ENCODE peak calls at places on chromosomes 2 and 18, in seven cellular contexts. G is colonic mucosa, P is body of pancreas, T is adrenal gland, A is uterus, R is pancreas, S is tibial artery. K is an unnamed sample. For H3K4me1, the result is how much of the 10 kb centered on the place peaks cover.

GRCh38 chr2:240402566-240403295 is 32.7 kb upstream of the GPC1 start:
- DNase-seq in G (no peak), S (peak), A (no peak), T (no peak), R (no peak), P (no peak), K (no peak)

GRCh38 chr18:47969851-47970250 is 39.4 kb upstream of the SMAD2 start:
- DNase-seq in G (no peak), A (no peak), T (no peak), S (no peak), R (no peak), P (no peak), K (no peak)

GRCh38 chr2:869894-870293 is 80.8 kb upstream of the SNTG2 start:
- DNase-seq in T (no peak), S (no peak), G (no peak), P (no peak), A (no peak), R (no peak), K (no peak)

GRCh38 chr2:144944506-144945230 is 424.7 kb upstream of the ZEB2 start:
- DNase-seq in T (no peak), R (no peak), P (no peak), S (no peak), G (no peak), A (no peak), K (no peak)

GRCh38 chr2:200931227-200931626 is 32.2 kb downstream of the ORC2 start:
- DNase-seq in T (no peak), P (no peak), S (no peak), G (no peak), A (no peak), R (no peak), K (no peak)

GRCh38 chr18:24018299-24018910 is 3.9 kb downstream of the TTC39C start:
- DNase-seq in A (no peak), R (no peak), G (no peak), T (no peak), S (no peak), P (no peak), K (no peak)

GRCh38 chr2:100071350-100072043 is 70.9 kb downstream of the AFF3 start:
- DNase-seq in S (no peak), P (no peak), G (no peak), A (no peak), T (no peak), R (no peak), K (no peak)

GRCh38 chr2:40760071-40760666 is 308.3 kb upstream of the SLC8A1 start:
- DNase-seq in G (no peak), S (no peak), A (peak), T (no peak), R (no peak), P (peak), K (no peak)

GRCh38 chr18:61581578-61582204 is 248.5 kb downstream of the CDH20 start:
- DNase-seq in G (peak), R (peak), A (peak), S (peak), P (peak), T (peak), K (peak)

GRCh38 chr2:174431902-174432301 is 36.4 kb downstream of the SCRN3 start:
- DNase-seq in S (no peak), P (no peak), G (no peak), T (no peak), R (no peak), A (no peak), K (no peak)

GRCh38 chr2:105068387-105068786 is 30.5 kb downstream of the MRPS9 start:
- DNase-seq in G (no peak), A (no peak), S (no peak), T (no peak), R (no peak), P (no peak), K (no peak)

GRCh38 chr2:127932199-127932877 is 46.6 kb upstream of the AMMECR1L start:
- DNase-seq in T (no peak), S (no peak), R (no peak), G (no peak), P (no peak), A (no peak), K (no peak)

GRCh38 chr2:30359644-30360167 is 87.3 kb upstream of the LCLAT1 start:
- DNase-seq in S (peak), P (peak), R (peak), G (no peak), T (peak), A (peak), K (peak)

GRCh38 chr18:13474907-13475306 is 251.5 kb downstream of the FAM210A start:
- DNase-seq in G (no peak), T (no peak), A (no peak), P (no peak), R (no peak), S (no peak), K (no peak)

GRCh38 chr2:42185200-42185921 is 16.2 kb downstream of the EML4 start:
- DNase-seq in A (no peak), P (no peak), T (no peak), S (no peak), R (no peak), G (no peak), K (no peak)

GRCh38 chr18:70295192-70295522 is 6.3 kb downstream of the SOCS6 start:
- DNase-seq in S (no peak), R (no peak), T (no peak), P (no peak), A (no peak), G (no peak), K (no peak)

GRCh38 chr2:71780162-71780561 is 326.8 kb downstream of the DYSF start:
- DNase-seq in G (no peak), R (no peak), P (no peak), T (no peak), S (peak), A (no peak), K (no peak)

GRCh38 chr2:71776227-71776626 is 322.9 kb downstream of the DYSF start:
- DNase-seq in S (no peak), T (no peak), P (no peak), G (no peak), A (no peak), R (no peak), K (no peak)

GRCh38 chr2:71777946-71778345 is 324.6 kb downstream of the DYSF start:
- DNase-seq in R (no peak), A (no peak), T (no peak), P (no peak), S (no peak), G (no peak), K (no peak)

GRCh38 chr2:71779306-71779855 is 326.0 kb downstream of the DYSF start:
- DNase-seq in R (no peak), A (no peak), S (peak), T (no peak), G (no peak), P (no peak), K (no peak)

GRCh38 chr2:71778514-71779305 is 325.3 kb downstream of the DYSF start:
- DNase-seq in R (no peak), G (no peak), T (no peak), P (no peak), A (no peak), S (peak), K (no peak)
- TF ChIP-seq CTCF in R (no peak), G (no peak), T (no peak), P (no peak), A (no peak), S (peak), K (no peak)

GRCh38 chr2:55159037-55159651 is 72.9 kb downstream of the CLHC1 start:
- DNase-seq in S (peak), G (no peak), P (peak), T (peak), A (peak), R (peak), K (no peak)
- H3K4me1 ChIP-seq in S (under half), G (under half), P (half or more), T (under half), A (under half), R (half or more), K (half or more)

GRCh38 chr2:102143450-102143985 is 972 bp downstream of the IL1R1 start:
- DNase-seq in G (no peak), A (no peak), T (no peak), R (peak), S (no peak), P (no peak), K (no peak)

GRCh38 chr2:102145939-102146338 is 3.4 kb downstream of the IL1R1 start:
- DNase-seq in R (no peak), A (no peak), T (no peak), G (no peak), S (no peak), P (no peak), K (no peak)

GRCh38 chr2:102145107-102145506 is 2.6 kb downstream of the IL1R1 start:
- DNase-seq in G (no peak), P (no peak), R (no peak), A (no peak), T (no peak), S (no peak), K (no peak)

GRCh38 chr2:102142829-102143449 is 393 bp downstream of the IL1R1 start:
- DNase-seq in T (peak), P (no peak), S (no peak), R (no peak), A (peak), G (no peak), K (peak)

GRCh38 chr2:102144128-102144527 is 1.6 kb downstream of the IL1R1 start:
- DNase-seq in P (no peak), R (no peak), G (no peak), A (peak), S (no peak), T (no peak), K (no peak)
- H3K4me3 ChIP-seq in P (no peak), R (peak), G (peak), A (peak), S (peak), T (peak), K (peak)

DNA sequence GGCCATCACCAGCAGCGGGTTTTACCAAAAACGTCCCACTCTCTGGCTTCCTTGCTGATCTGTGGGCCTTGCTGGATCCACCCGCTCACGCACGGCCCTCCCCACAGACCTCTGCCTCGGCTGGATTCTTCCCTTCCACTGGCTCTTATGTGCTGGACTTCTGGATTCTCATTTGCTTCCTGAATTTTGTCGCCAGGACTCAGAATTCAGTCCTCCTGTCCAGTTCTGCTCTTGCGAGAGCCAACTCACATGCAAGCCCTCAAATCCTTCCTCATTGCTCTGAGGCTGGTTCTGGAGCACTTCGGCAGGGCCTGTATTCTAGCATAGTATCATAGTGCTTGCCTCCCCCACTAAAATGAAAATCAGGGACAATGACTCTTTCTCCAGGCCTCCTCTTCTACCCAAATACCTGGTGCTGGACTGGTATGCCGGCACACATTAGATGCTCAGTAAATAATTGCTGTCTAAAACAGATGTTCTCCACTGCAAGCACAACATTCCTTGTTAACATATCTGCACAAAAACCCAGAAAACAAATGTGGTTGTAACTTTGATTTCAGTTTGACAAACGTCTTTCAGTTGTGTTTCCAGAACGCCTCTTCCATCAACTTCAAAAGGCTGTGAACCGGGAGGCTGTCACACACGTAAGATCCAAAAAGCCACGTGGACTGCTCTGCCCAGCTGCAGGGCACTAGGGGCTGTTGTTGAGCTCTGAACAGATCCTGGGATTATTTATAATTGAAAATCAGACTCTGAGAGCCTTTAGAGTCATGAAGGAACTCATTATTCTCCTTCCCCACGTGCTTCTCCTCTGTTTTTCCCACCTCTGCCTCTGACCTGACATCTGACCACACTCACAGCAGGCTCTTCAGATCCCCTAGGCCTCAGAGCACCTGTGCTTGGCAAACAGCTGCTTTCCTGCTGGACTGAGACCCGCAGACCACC is 115.2 kb downstream of the ATL2 start:
- DNase-seq in A (no peak), G (no peak), P (no peak), S (no peak), R (no peak), T (no peak), K (no peak)
- TF ChIP-seq CTCF in A (no peak), G (no peak), P (no peak), S (no peak), R (no peak), T (no peak), K (no peak)

GRCh38 chr2:18425186-18425585 is 135.3 kb downstream of the RDH14 start:
- DNase-seq in P (no peak), R (no peak), S (no peak), G (no peak), A (no peak), T (no peak), K (no peak)
- H3K4me1 ChIP-seq in P (under half), R (under half), S (under half), G (under half), A (under half), T (under half), K (under half)